ENCODE peak calls at places on chromosome 1, in ten cellular contexts. One of them, this sample, is unnamed.

GRCh38 chr1:91846007-91846620 is 39.8 kb downstream of the TGFBR3 start:
- DNase-seq in fibroblast of pulmonary artery: peak
- DNase-seq in OCI-LY7: no peak
- DNase-seq in bronchial epithelial cell: no peak
- DNase-seq in foreskin fibroblast: peak
- DNase-seq in GM06990: no peak
- DNase-seq in right atrium auricular region: peak
- DNase-seq in retinal pigment epithelial cell: peak
- DNase-seq in astrocyte: peak
- DNase-seq in fibroblast of the aortic adventitia: peak
- DNase-seq in this sample: peak

GRCh38 chr1:41847011-41847410 is 71.7 kb downstream of the HIVEP3 start:
- DNase-seq in fibroblast of pulmonary artery: no peak
- DNase-seq in OCI-LY7: no peak
- DNase-seq in bronchial epithelial cell: peak
- DNase-seq in foreskin fibroblast: no peak
- DNase-seq in GM06990: no peak
- DNase-seq in right atrium auricular region: no peak
- DNase-seq in retinal pigment epithelial cell: no peak
- DNase-seq in astrocyte: no peak
- DNase-seq in fibroblast of the aortic adventitia: no peak
- DNase-seq in this sample: no peak

GRCh38 chr1:1032428-1032827 is 12.5 kb downstream of the AGRN start:
- DNase-seq in fibroblast of pulmonary artery: no peak
- DNase-seq in OCI-LY7: no peak
- DNase-seq in bronchial epithelial cell: no peak
- DNase-seq in foreskin fibroblast: no peak
- DNase-seq in GM06990: no peak
- DNase-seq in right atrium auricular region: no peak
- DNase-seq in retinal pigment epithelial cell: no peak
- DNase-seq in astrocyte: no peak
- DNase-seq in fibroblast of the aortic adventitia: no peak
- DNase-seq in this sample: no peak

GRCh38 chr1:46166521-46167462 is 8.1 kb upstream of the TSPAN1 start:
- DNase-seq in fibroblast of pulmonary artery: peak
- DNase-seq in OCI-LY7: peak
- DNase-seq in bronchial epithelial cell: no peak
- DNase-seq in foreskin fibroblast: no peak
- DNase-seq in GM06990: peak
- DNase-seq in right atrium auricular region: peak
- DNase-seq in retinal pigment epithelial cell: no peak
- DNase-seq in astrocyte: no peak
- DNase-seq in fibroblast of the aortic adventitia: no peak
- DNase-seq in this sample: no peak

GRCh38 chr1:245549981-245550701 is 395.4 kb downstream of the KIF26B start:
- DNase-seq in fibroblast of pulmonary artery: no peak
- DNase-seq in OCI-LY7: no peak
- DNase-seq in bronchial epithelial cell: no peak
- DNase-seq in foreskin fibroblast: no peak
- DNase-seq in GM06990: no peak
- DNase-seq in right atrium auricular region: no peak
- DNase-seq in retinal pigment epithelial cell: no peak
- DNase-seq in astrocyte: no peak
- DNase-seq in fibroblast of the aortic adventitia: no peak
- DNase-seq in this sample: no peak

GRCh38 chr1:166811691-166812090 is 27.6 kb upstream of the POGK start:
- DNase-seq in fibroblast of pulmonary artery: peak
- DNase-seq in OCI-LY7: no peak
- DNase-seq in bronchial epithelial cell: no peak
- DNase-seq in foreskin fibroblast: no peak
- DNase-seq in GM06990: no peak
- DNase-seq in right atrium auricular region: no peak
- DNase-seq in retinal pigment epithelial cell: peak
- DNase-seq in astrocyte: peak
- DNase-seq in fibroblast of the aortic adventitia: peak
- DNase-seq in this sample: no peak

GRCh38 chr1:19122668-19123067 is 87.4 kb downstream of the UBR4 start:
- DNase-seq in fibroblast of pulmonary artery: peak
- DNase-seq in OCI-LY7: no peak
- DNase-seq in bronchial epithelial cell: peak
- DNase-seq in foreskin fibroblast: peak
- DNase-seq in GM06990: no peak
- DNase-seq in right atrium auricular region: no peak
- DNase-seq in retinal pigment epithelial cell: peak
- DNase-seq in astrocyte: peak
- DNase-seq in fibroblast of the aortic adventitia: peak
- DNase-seq in this sample: peak

GRCh38 chr1:61872206-61872605 is 129.9 kb downstream of the PATJ start:
- DNase-seq in fibroblast of pulmonary artery: no peak
- DNase-seq in OCI-LY7: no peak
- DNase-seq in bronchial epithelial cell: no peak
- DNase-seq in foreskin fibroblast: no peak
- DNase-seq in GM06990: no peak
- DNase-seq in right atrium auricular region: no peak
- DNase-seq in retinal pigment epithelial cell: no peak
- DNase-seq in astrocyte: no peak
- DNase-seq in fibroblast of the aortic adventitia: no peak
- DNase-seq in this sample: no peak

GRCh38 chr1:87151500-87152421 is 176.9 kb upstream of the LMO4 start:
- DNase-seq in fibroblast of pulmonary artery: peak
- DNase-seq in OCI-LY7: peak
- DNase-seq in bronchial epithelial cell: peak
- DNase-seq in foreskin fibroblast: no peak
- DNase-seq in GM06990: peak
- DNase-seq in right atrium auricular region: peak
- DNase-seq in retinal pigment epithelial cell: no peak
- DNase-seq in astrocyte: peak
- DNase-seq in fibroblast of the aortic adventitia: peak
- DNase-seq in this sample: peak

GRCh38 chr1:229557913-229558414 is 543 bp downstream of the ABCB10 start:
- DNase-seq in fibroblast of pulmonary artery: peak
- DNase-seq in OCI-LY7: peak
- DNase-seq in bronchial epithelial cell: no peak
- DNase-seq in foreskin fibroblast: peak
- DNase-seq in GM06990: peak
- DNase-seq in right atrium auricular region: no peak
- DNase-seq in retinal pigment epithelial cell: no peak
- DNase-seq in astrocyte: no peak
- DNase-seq in fibroblast of the aortic adventitia: no peak
- DNase-seq in this sample: peak

GRCh38 chr1:87979079-87979478 is 650.4 kb downstream of the LMO4 start:
- DNase-seq in fibroblast of pulmonary artery: no peak
- DNase-seq in OCI-LY7: no peak
- DNase-seq in bronchial epithelial cell: no peak
- DNase-seq in foreskin fibroblast: no peak
- DNase-seq in GM06990: no peak
- DNase-seq in right atrium auricular region: no peak
- DNase-seq in retinal pigment epithelial cell: no peak
- DNase-seq in astrocyte: no peak
- DNase-seq in fibroblast of the aortic adventitia: no peak
- DNase-seq in this sample: no peak

GRCh38 chr1:22291494-22291893 is 148.6 kb upstream of the WNT4 start:
- DNase-seq in fibroblast of pulmonary artery: no peak
- DNase-seq in OCI-LY7: no peak
- DNase-seq in bronchial epithelial cell: no peak
- DNase-seq in foreskin fibroblast: no peak
- DNase-seq in GM06990: no peak
- DNase-seq in right atrium auricular region: no peak
- DNase-seq in retinal pigment epithelial cell: no peak
- DNase-seq in astrocyte: no peak
- DNase-seq in fibroblast of the aortic adventitia: no peak
- DNase-seq in this sample: no peak

GRCh38 chr1:16033101-16033632 is 10.4 kb upstream of the CLCNKB start:
- DNase-seq in fibroblast of pulmonary artery: no peak
- DNase-seq in OCI-LY7: no peak
- DNase-seq in bronchial epithelial cell: no peak
- DNase-seq in foreskin fibroblast: no peak
- DNase-seq in GM06990: no peak
- DNase-seq in right atrium auricular region: no peak
- DNase-seq in retinal pigment epithelial cell: no peak
- DNase-seq in astrocyte: no peak
- DNase-seq in fibroblast of the aortic adventitia: no peak
- DNase-seq in this sample: no peak

GRCh38 chr1:202009326-202010031 is 908 bp upstream of the ELF3 start:
- DNase-seq in fibroblast of pulmonary artery: peak
- DNase-seq in OCI-LY7: peak
- DNase-seq in bronchial epithelial cell: peak
- DNase-seq in foreskin fibroblast: peak
- DNase-seq in GM06990: peak
- DNase-seq in right atrium auricular region: peak
- DNase-seq in retinal pigment epithelial cell: no peak
- DNase-seq in astrocyte: peak
- DNase-seq in fibroblast of the aortic adventitia: peak
- DNase-seq in this sample: peak
- H3K4me3 ChIP-seq in fibroblast of pulmonary artery: no peak
- H3K4me3 ChIP-seq in OCI-LY7: no peak
- H3K4me3 ChIP-seq in bronchial epithelial cell: peak
- H3K4me3 ChIP-seq in foreskin fibroblast: no peak
- H3K4me3 ChIP-seq in GM06990: peak
- H3K4me3 ChIP-seq in right atrium auricular region: no peak
- H3K4me3 ChIP-seq in retinal pigment epithelial cell: no peak
- H3K4me3 ChIP-seq in astrocyte: no peak
- H3K4me3 ChIP-seq in fibroblast of the aortic adventitia: no peak
- H3K4me3 ChIP-seq in this sample: no peak

DNA sequence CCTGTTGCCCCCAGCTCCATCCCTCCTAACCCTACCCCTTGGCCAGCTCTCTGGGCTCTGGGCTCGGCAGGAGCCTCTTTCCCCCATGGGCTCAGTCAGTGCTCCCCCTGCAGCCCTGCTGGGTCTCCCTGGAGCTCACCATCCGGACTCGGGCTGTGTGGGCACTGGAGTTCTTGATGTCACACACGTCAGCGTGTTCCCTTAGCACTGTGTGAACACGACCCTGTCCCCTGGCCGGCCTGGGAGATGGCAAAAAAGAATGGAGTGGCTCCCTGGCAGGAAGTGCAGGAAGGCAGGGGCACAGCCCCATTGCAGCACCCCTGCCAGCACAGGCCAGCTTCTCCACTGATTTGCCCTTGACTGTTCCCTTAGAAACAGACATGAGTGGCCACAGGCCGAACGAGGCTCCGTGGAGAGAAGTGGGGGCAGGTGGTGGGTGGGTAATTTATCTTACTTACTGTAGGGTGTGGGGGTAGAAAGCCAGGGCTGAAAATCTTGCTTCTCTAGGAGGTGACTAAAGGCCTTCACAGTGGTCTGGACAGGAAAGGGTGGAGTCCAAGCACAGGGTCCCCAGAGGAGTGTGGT is 381.8 kb upstream of the VAMP3 start:
- DNase-seq in fibroblast of pulmonary artery: no peak
- DNase-seq in OCI-LY7: no peak
- DNase-seq in bronchial epithelial cell: no peak
- DNase-seq in foreskin fibroblast: no peak
- DNase-seq in GM06990: no peak
- DNase-seq in right atrium auricular region: peak
- DNase-seq in retinal pigment epithelial cell: no peak
- DNase-seq in astrocyte: peak
- DNase-seq in fibroblast of the aortic adventitia: peak
- DNase-seq in this sample: no peak
- TF ChIP-seq CTCF in fibroblast of pulmonary artery: no peak
- TF ChIP-seq CTCF in OCI-LY7: no peak
- TF ChIP-seq CTCF in bronchial epithelial cell: no peak
- TF ChIP-seq CTCF in foreskin fibroblast: no peak
- TF ChIP-seq CTCF in GM06990: no peak
- TF ChIP-seq CTCF in right atrium auricular region: peak
- TF ChIP-seq CTCF in retinal pigment epithelial cell: peak
- TF ChIP-seq CTCF in astrocyte: no peak
- TF ChIP-seq CTCF in fibroblast of the aortic adventitia: no peak
- TF ChIP-seq CTCF in this sample: no peak

DNA sequence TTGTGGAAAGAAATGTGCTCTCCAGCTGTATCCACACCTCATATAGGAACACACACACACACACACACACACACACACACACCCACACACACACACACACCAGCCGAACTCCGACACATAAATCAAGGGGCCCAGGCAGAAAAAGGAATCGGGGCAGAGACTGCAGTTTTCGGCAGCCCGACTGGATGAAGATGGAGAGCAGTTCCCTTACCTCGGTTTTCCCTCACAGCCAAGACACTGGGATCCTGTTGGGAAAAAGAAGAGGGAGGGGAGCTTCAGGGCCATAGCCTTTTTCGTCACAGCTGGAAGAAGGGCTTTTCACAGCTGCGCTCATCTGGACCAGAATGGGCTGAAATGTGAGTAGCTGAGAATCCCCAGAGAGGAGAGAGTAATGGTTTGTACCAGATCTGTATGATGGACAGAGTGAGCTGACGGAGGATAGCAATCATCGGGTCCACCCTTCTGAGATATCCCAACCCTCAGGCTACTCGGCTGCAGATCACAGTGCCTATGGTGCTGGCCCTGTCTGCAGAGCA is 37.7 kb downstream of the PIK3C2B start:
- DNase-seq in fibroblast of pulmonary artery: no peak
- DNase-seq in OCI-LY7: no peak
- DNase-seq in bronchial epithelial cell: no peak
- DNase-seq in foreskin fibroblast: peak
- DNase-seq in GM06990: no peak
- DNase-seq in right atrium auricular region: no peak
- DNase-seq in retinal pigment epithelial cell: no peak
- DNase-seq in astrocyte: no peak
- DNase-seq in fibroblast of the aortic adventitia: peak
- DNase-seq in this sample: no peak
- H3K4me3 ChIP-seq in fibroblast of pulmonary artery: no peak
- H3K4me3 ChIP-seq in OCI-LY7: no peak
- H3K4me3 ChIP-seq in bronchial epithelial cell: no peak
- H3K4me3 ChIP-seq in foreskin fibroblast: no peak
- H3K4me3 ChIP-seq in GM06990: no peak
- H3K4me3 ChIP-seq in right atrium auricular region: no peak
- H3K4me3 ChIP-seq in retinal pigment epithelial cell: no peak
- H3K4me3 ChIP-seq in astrocyte: no peak
- H3K4me3 ChIP-seq in fibroblast of the aortic adventitia: no peak
- H3K4me3 ChIP-seq in this sample: no peak

GRCh38 chr1:204599098-204599497 is 82.9 kb downstream of the MDM4 start:
- DNase-seq in fibroblast of pulmonary artery: no peak
- DNase-seq in OCI-LY7: no peak
- DNase-seq in bronchial epithelial cell: no peak
- DNase-seq in foreskin fibroblast: no peak
- DNase-seq in GM06990: no peak
- DNase-seq in right atrium auricular region: no peak
- DNase-seq in retinal pigment epithelial cell: no peak
- DNase-seq in astrocyte: no peak
- DNase-seq in fibroblast of the aortic adventitia: no peak
- DNase-seq in this sample: no peak

GRCh38 chr1:204601979-204602653 is 83.4 kb downstream of the LRRN2 start:
- DNase-seq in fibroblast of pulmonary artery: no peak
- DNase-seq in OCI-LY7: no peak
- DNase-seq in bronchial epithelial cell: no peak
- DNase-seq in foreskin fibroblast: no peak
- DNase-seq in GM06990: no peak
- DNase-seq in right atrium auricular region: no peak
- DNase-seq in retinal pigment epithelial cell: no peak
- DNase-seq in astrocyte: no peak
- DNase-seq in fibroblast of the aortic adventitia: no peak
- DNase-seq in this sample: no peak

GRCh38 chr1:204600203-204600602 is 84.0 kb downstream of the MDM4 start:
- DNase-seq in fibroblast of pulmonary artery: no peak
- DNase-seq in OCI-LY7: no peak
- DNase-seq in bronchial epithelial cell: no peak
- DNase-seq in foreskin fibroblast: no peak
- DNase-seq in GM06990: no peak
- DNase-seq in right atrium auricular region: no peak
- DNase-seq in retinal pigment epithelial cell: no peak
- DNase-seq in astrocyte: no peak
- DNase-seq in fibroblast of the aortic adventitia: no peak
- DNase-seq in this sample: no peak

GRCh38 chr1:204599596-204599995 is 83.4 kb downstream of the MDM4 start:
- DNase-seq in fibroblast of pulmonary artery: no peak
- DNase-seq in OCI-LY7: no peak
- DNase-seq in bronchial epithelial cell: no peak
- DNase-seq in foreskin fibroblast: no peak
- DNase-seq in GM06990: no peak
- DNase-seq in right atrium auricular region: no peak
- DNase-seq in retinal pigment epithelial cell: no peak
- DNase-seq in astrocyte: no peak
- DNase-seq in fibroblast of the aortic adventitia: no peak
- DNase-seq in this sample: peak

GRCh38 chr1:204600968-204601367 is 84.6 kb downstream of the LRRN2 start:
- DNase-seq in fibroblast of pulmonary artery: no peak
- DNase-seq in OCI-LY7: no peak
- DNase-seq in bronchial epithelial cell: no peak
- DNase-seq in foreskin fibroblast: no peak
- DNase-seq in GM06990: no peak
- DNase-seq in right atrium auricular region: no peak
- DNase-seq in retinal pigment epithelial cell: no peak
- DNase-seq in astrocyte: no peak
- DNase-seq in fibroblast of the aortic adventitia: no peak
- DNase-seq in this sample: no peak
- TF ChIP-seq CTCF in fibroblast of pulmonary artery: peak
- TF ChIP-seq CTCF in OCI-LY7: no peak
- TF ChIP-seq CTCF in bronchial epithelial cell: no peak
- TF ChIP-seq CTCF in foreskin fibroblast: no peak
- TF ChIP-seq CTCF in GM06990: peak
- TF ChIP-seq CTCF in right atrium auricular region: no peak
- TF ChIP-seq CTCF in retinal pigment epithelial cell: peak
- TF ChIP-seq CTCF in astrocyte: no peak
- TF ChIP-seq CTCF in fibroblast of the aortic adventitia: peak
- TF ChIP-seq CTCF in this sample: peak